ENCODE peak calls at places on chromosome 11, in ten cellular contexts. I is K562; X is colonic mucosa; N is GM23248; B is A549; L is upper lobe of right lung; S is CD8-positive, alpha-beta memory T cell; J is SJSA1; M is NT2/D1; E is lung. W is an unnamed sample. For H3K4me1, the result is how much of the 10 kb centered on the place peaks cover.

GRCh38 chr11:42521994-42522393 is 789.8 kb upstream of the API5 start:
- DNase-seq in I (no peak), X (no peak), N (peak), B (no peak), L (no peak), S (no peak), J (no peak), M (peak), E (no peak), W (no peak)

GRCh38 chr11:43119275-43119970 is 192.4 kb upstream of the API5 start:
- DNase-seq in I (no peak), X (no peak), N (no peak), B (no peak), L (no peak), S (no peak), J (no peak), M (peak), E (no peak), W (no peak)

GRCh38 chr11:94322501-94322900 is 18.1 kb downstream of the IZUMO1R start:
- DNase-seq in I (no peak), X (no peak), N (no peak), B (no peak), L (no peak), S (no peak), J (no peak), M (no peak), E (no peak), W (no peak)

GRCh38 chr11:3613998-3614741 is 27.6 kb downstream of the ART5 start:
- DNase-seq in I (no peak), X (no peak), N (no peak), B (no peak), L (no peak), S (no peak), J (no peak), M (no peak), E (peak), W (no peak)

GRCh38 chr11:561148-562003 is 606 bp downstream of the RASSF7 start:
- DNase-seq in I (peak), X (peak), N (peak), B (peak), L (peak), S (no peak), J (no peak), M (no peak), E (peak), W (no peak)

GRCh38 chr11:72634472-72635095 is 39.6 kb downstream of the PDE2A start:
- DNase-seq in I (no peak), X (no peak), N (no peak), B (no peak), L (no peak), S (no peak), J (no peak), M (no peak), E (no peak), W (peak)

GRCh38 chr11:119590651-119591308 is 138.2 kb downstream of the NECTIN1 start:
- DNase-seq in I (no peak), X (no peak), N (peak), B (no peak), L (no peak), S (no peak), J (peak), M (peak), E (no peak), W (no peak)

GRCh38 chr11:46339816-46340215 is 7.4 kb upstream of the DGKZ start:
- DNase-seq in I (no peak), X (no peak), N (no peak), B (no peak), L (no peak), S (no peak), J (no peak), M (no peak), E (no peak), W (no peak)

GRCh38 chr11:75147875-75148263 is 3.0 kb upstream of the SLCO2B1 start:
- DNase-seq in I (no peak), X (peak), N (no peak), B (no peak), L (peak), S (no peak), J (no peak), M (no peak), E (peak), W (peak)

GRCh38 chr11:93729129-93729616 is 12.1 kb downstream of the TAF1D start:
- DNase-seq in I (no peak), X (no peak), N (no peak), B (no peak), L (no peak), S (no peak), J (no peak), M (no peak), E (no peak), W (no peak)

GRCh38 chr11:120509346-120510053 is 2.0 kb upstream of the GRIK4 start:
- DNase-seq in I (no peak), X (no peak), N (peak), B (no peak), L (peak), S (no peak), J (no peak), M (no peak), E (no peak), W (no peak)

GRCh38 chr11:117381481-117381880 is 53.8 kb downstream of the CEP164 start:
- DNase-seq in I (no peak), X (no peak), N (no peak), B (no peak), L (no peak), S (no peak), J (no peak), M (no peak), E (no peak), W (no peak)

GRCh38 chr11:1019321-1019910 is 17.1 kb downstream of the MUC6 start:
- DNase-seq in I (no peak), X (no peak), N (no peak), B (no peak), L (no peak), S (no peak), J (no peak), M (no peak), E (no peak), W (no peak)

GRCh38 chr11:19970944-19971343 is 189.3 kb downstream of the DBX1 start:
- DNase-seq in I (no peak), X (no peak), N (no peak), B (no peak), L (no peak), S (no peak), J (no peak), M (no peak), E (no peak), W (no peak)

GRCh38 chr11:73177380-73178091 is 35.4 kb upstream of the FCHSD2 start:
- DNase-seq in I (no peak), X (no peak), N (peak), B (no peak), L (no peak), S (no peak), J (no peak), M (no peak), E (no peak), W (peak)

GRCh38 chr11:79255965-79256364 is 184.9 kb downstream of the TENM4 start:
- DNase-seq in I (no peak), X (no peak), N (no peak), B (no peak), L (no peak), S (no peak), J (no peak), M (no peak), E (no peak), W (no peak)

GRCh38 chr11:19906126-19906525 is 193.5 kb downstream of the NAV2 start:
- DNase-seq in I (peak), X (no peak), N (no peak), B (no peak), L (no peak), S (no peak), J (no peak), M (no peak), E (no peak), W (no peak)

GRCh38 chr11:108522318-108522717 is 24.1 kb upstream of the POGLUT3 start:
- DNase-seq in I (no peak), X (no peak), N (no peak), B (no peak), L (no peak), S (no peak), J (no peak), M (no peak), E (no peak), W (no peak)

GRCh38 chr11:85930879-85931366 is 75.7 kb downstream of the CCDC83 start:
- DNase-seq in I (no peak), X (no peak), N (no peak), B (no peak), L (no peak), S (no peak), J (no peak), M (no peak), E (no peak), W (no peak)

GRCh38 chr11:110759972-110760381 is 47.7 kb upstream of the ARHGAP20 start:
- DNase-seq in I (no peak), X (peak), N (peak), B (no peak), L (no peak), S (no peak), J (peak), M (no peak), E (peak), W (no peak)

GRCh38 chr11:13051257-13051656 is 42.1 kb downstream of the RASSF10 start:
- DNase-seq in I (no peak), X (no peak), N (peak), B (peak), L (no peak), S (no peak), J (no peak), M (no peak), E (no peak), W (no peak)

GRCh38 chr11:12285106-12285505 is 92.3 kb upstream of the PARVA start:
- DNase-seq in I (no peak), X (peak), N (peak), B (no peak), L (no peak), S (no peak), J (peak), M (no peak), E (peak), W (no peak)

DNA sequence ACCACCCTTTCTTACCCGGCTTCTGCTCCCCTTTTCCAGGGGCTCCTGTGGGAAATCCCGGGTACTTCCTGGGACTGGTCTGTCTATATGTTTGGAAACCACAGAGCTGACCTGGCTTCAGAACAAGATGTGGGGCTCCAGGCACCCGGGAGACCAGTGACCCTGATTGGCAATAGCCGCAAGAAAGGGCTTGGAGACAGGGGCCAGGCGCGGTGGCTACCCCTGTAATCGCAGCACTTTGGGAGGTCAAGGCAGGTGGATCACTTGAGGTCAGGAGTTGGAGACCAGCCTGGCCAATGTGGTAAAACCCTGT is 3.2 kb upstream of the NEAT1 start:
- DNase-seq in I (no peak), X (no peak), N (no peak), B (no peak), L (peak), S (no peak), J (no peak), M (no peak), E (no peak), W (no peak)
- H3K4me1 ChIP-seq in I (half or more), X (under half), N (half or more), B (half or more), L (under half), S (half or more), J (half or more), M (under half), E (under half), W (half or more)

GRCh38 chr11:2100361-2101170 is 38.6 kb downstream of the IGF2 start:
- DNase-seq in I (peak), X (no peak), N (no peak), B (no peak), L (peak), S (no peak), J (peak), M (no peak), E (no peak), W (peak)
- H3K4me1 ChIP-seq in I (under half), X (under half), N (under half), B (under half), L (under half), S (under half), J (half or more), M (under half), E (under half), W (under half)

DNA sequence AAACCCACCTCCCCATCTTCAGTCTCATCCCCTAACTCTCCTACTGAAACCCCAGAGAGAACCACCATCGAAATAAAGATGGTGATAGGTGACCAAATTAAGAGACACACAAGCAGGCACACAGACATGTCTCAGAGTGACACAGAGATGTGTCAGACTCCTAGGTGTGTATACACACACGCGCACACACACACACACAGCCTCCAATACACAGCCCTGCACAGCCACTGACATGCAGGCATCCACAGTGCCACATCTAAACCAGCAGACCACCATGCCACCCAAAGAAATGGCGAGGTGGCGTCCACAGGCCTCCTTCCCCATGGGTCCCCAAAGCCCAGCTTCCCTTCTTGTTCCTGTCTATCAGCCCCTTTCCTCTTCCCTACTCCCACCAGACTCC is 27.4 kb downstream of the NRXN2 start:
- DNase-seq in I (no peak), X (no peak), N (no peak), B (no peak), L (peak), S (no peak), J (no peak), M (no peak), E (no peak), W (no peak)
- H3K4me1 ChIP-seq in I (under half), X (under half), N (under half), B (under half), L (under half), S (under half), J (under half), M (under half), E (under half), W (under half)

GRCh38 chr11:112967082-112967481 is 5.9 kb downstream of the NCAM1 start:
- DNase-seq in I (no peak), X (no peak), N (no peak), B (no peak), L (no peak), S (no peak), J (no peak), M (no peak), E (no peak), W (no peak)
- H3K4me1 ChIP-seq in I (under half), X (under half), N (under half), B (under half), L (under half), S (under half), J (under half), M (under half), E (under half), W (under half)

W was measured in heart right ventricle.